ENCODE peak calls at places on chromosomes 5 and 9, in ten cellular contexts. N is H7, O is Kasumi-1, P is hypothalamus, W is PC-9, H is GM12878, M is cardiac muscle cell, K is T-helper 9 cell, J is HCEC 1CT, X is DMS153. Y is an unnamed sample.

GRCh38 chr9:3480353-3480655 is 45.5 kb downstream of the RFX3 start:
- DNase-seq in N (no peak), O (no peak), P (no peak), W (no peak), H (no peak), M (no peak), K (no peak), J (no peak), X (no peak), Y (no peak)

GRCh38 chr9:136024696-136025316 is 63.6 kb upstream of the UBAC1 start:
- DNase-seq in N (peak), O (no peak), P (no peak), W (no peak), H (no peak), M (no peak), K (no peak), J (no peak), X (no peak), Y (no peak)

GRCh38 chr5:98424681-98425454 is 348.6 kb upstream of the RGMB start:
- DNase-seq in N (no peak), O (no peak), P (no peak), W (no peak), H (no peak), M (no peak), K (no peak), J (peak), X (no peak), Y (no peak)

GRCh38 chr5:131671994-131672655 is 37.1 kb upstream of the RAPGEF6 start:
- DNase-seq in N (no peak), O (no peak), P (no peak), W (no peak), H (no peak), M (peak), K (no peak), J (peak), X (no peak), Y (no peak)

GRCh38 chr5:168447748-168448147 is 38.5 kb upstream of the RARS1 start:
- DNase-seq in N (no peak), O (no peak), P (no peak), W (no peak), H (no peak), M (peak), K (no peak), J (no peak), X (no peak), Y (no peak)

GRCh38 chr5:51829691-51830090 is 446.4 kb downstream of the ISL1 start:
- DNase-seq in N (no peak), O (peak), P (no peak), W (no peak), H (no peak), M (no peak), K (no peak), J (no peak), X (no peak), Y (no peak)

GRCh38 chr5:126961702-126962101 is 68.7 kb downstream of the MARCHF3 start:
- DNase-seq in N (no peak), O (no peak), P (no peak), W (peak), H (no peak), M (no peak), K (no peak), J (peak), X (peak), Y (no peak)

GRCh38 chr5:153491408-153491807 is 938 bp downstream of the GRIA1 start:
- DNase-seq in N (no peak), O (no peak), P (no peak), W (no peak), H (no peak), M (no peak), K (no peak), J (no peak), X (no peak), Y (no peak)

GRCh38 chr9:130296783-130297055 is 31.2 kb downstream of the HMCN2 start:
- DNase-seq in N (peak), O (no peak), P (no peak), W (no peak), H (no peak), M (no peak), K (no peak), J (no peak), X (no peak), Y (no peak)

GRCh38 chr9:120439147-120439546 is 140.8 kb downstream of the CDK5RAP2 start:
- DNase-seq in N (peak), O (peak), P (no peak), W (no peak), H (no peak), M (peak), K (no peak), J (peak), X (no peak), Y (no peak)

GRCh38 chr5:6485441-6485840 is 36.8 kb downstream of the UBE2QL1 start:
- DNase-seq in N (no peak), O (no peak), P (no peak), W (no peak), H (no peak), M (no peak), K (no peak), J (no peak), X (no peak), Y (no peak)

GRCh38 chr9:16732546-16732945 is 137.9 kb downstream of the BNC2 start:
- DNase-seq in N (no peak), O (no peak), P (no peak), W (no peak), H (no peak), M (no peak), K (no peak), J (no peak), X (no peak), Y (no peak)

GRCh38 chr5:3997670-3998069 is 402.0 kb downstream of the IRX1 start:
- DNase-seq in N (no peak), O (no peak), P (no peak), W (no peak), H (no peak), M (no peak), K (no peak), J (no peak), X (no peak), Y (no peak)

GRCh38 chr9:110605586-110605985 is 26.0 kb upstream of the SVEP1 start:
- DNase-seq in N (no peak), O (no peak), P (no peak), W (no peak), H (no peak), M (no peak), K (no peak), J (no peak), X (no peak), Y (no peak)

GRCh38 chr5:57442080-57442839 is 40.4 kb downstream of the ACTBL2 start:
- DNase-seq in N (no peak), O (no peak), P (no peak), W (no peak), H (no peak), M (peak), K (no peak), J (peak), X (no peak), Y (peak)

GRCh38 chr9:35333551-35333950 is 156.4 kb upstream of the RUSC2 start:
- DNase-seq in N (no peak), O (no peak), P (no peak), W (no peak), H (no peak), M (peak), K (no peak), J (peak), X (no peak), Y (no peak)

Y was measured in kidney epithelial cell.